ENCODE peak calls at places on chromosomes 12 and 14, in eight cellular contexts. B is left ventricle myocardium inferior, N is HFFc6, O is EH, M is iPS DF 6.9, G is OCI-LY7, S is skeletal muscle cell, J is GM23248. D is an unnamed sample.

GRCh38 chr12:124568431-124569374 is 1.3 kb upstream of the NCOR2 start:
- DNase-seq in B (peak), N (peak), O (peak), M (no peak), G (peak), S (peak), J (peak), D (peak)

GRCh38 chr12:1859643-1860042 is 39.3 kb downstream of the LRTM2 start:
- DNase-seq in B (no peak), N (peak), O (peak), M (no peak), G (no peak), S (no peak), J (peak), D (no peak)

GRCh38 chr12:105617141-105617540 is 286.6 kb downstream of the C12orf75 start:
- DNase-seq in B (no peak), N (no peak), O (peak), M (no peak), G (no peak), S (no peak), J (no peak), D (no peak)

GRCh38 chr12:25960176-25960575 is 1.7 kb downstream of the RASSF8 start:
- DNase-seq in B (peak), N (peak), O (peak), M (no peak), G (no peak), S (no peak), J (peak), D (peak)

GRCh38 chr12:58774731-58775130 is 145.6 kb downstream of the LRIG3 start:
- DNase-seq in B (no peak), N (no peak), O (no peak), M (no peak), G (no peak), S (no peak), J (no peak), D (no peak)

GRCh38 chr12:28017873-28018255 is 45.3 kb upstream of the PTHLH start:
- DNase-seq in B (no peak), N (no peak), O (no peak), M (no peak), G (no peak), S (no peak), J (no peak), D (no peak)

GRCh38 chr14:66572836-66573235 is 64.9 kb downstream of the GPHN start:
- DNase-seq in B (no peak), N (no peak), O (no peak), M (no peak), G (no peak), S (no peak), J (no peak), D (no peak)

GRCh38 chr14:53331247-53331646 is 178.1 kb upstream of the DDHD1 start:
- DNase-seq in B (no peak), N (peak), O (peak), M (no peak), G (no peak), S (peak), J (peak), D (no peak)

GRCh38 chr14:65277027-65277426 is 135.5 kb upstream of the FUT8 start:
- DNase-seq in B (no peak), N (peak), O (peak), M (no peak), G (no peak), S (no peak), J (peak), D (no peak)

GRCh38 chr14:55353686-55354467 is 57.8 kb downstream of the ATG14 start:
- DNase-seq in B (no peak), N (no peak), O (no peak), M (no peak), G (no peak), S (no peak), J (no peak), D (no peak)

GRCh38 chr14:103711516-103712431 is 3.5 kb downstream of the XRCC3 start:
- DNase-seq in B (peak), N (no peak), O (peak), M (no peak), G (no peak), S (no peak), J (peak), D (no peak)

GRCh38 chr14:75198291-75198933 is 22.0 kb upstream of the TMED10 start:
- DNase-seq in B (peak), N (no peak), O (peak), M (no peak), G (no peak), S (no peak), J (no peak), D (no peak)

GRCh38 chr12:11862794-11863193 is 207.9 kb upstream of the BCL2L14 start:
- DNase-seq in B (no peak), N (no peak), O (peak), M (no peak), G (no peak), S (no peak), J (peak), D (no peak)

GRCh38 chr14:91273885-91274273 is 29.4 kb upstream of the GPR68 start:
- DNase-seq in B (no peak), N (no peak), O (no peak), M (no peak), G (no peak), S (no peak), J (no peak), D (no peak)

GRCh38 chr12:12376636-12377448 is 20.0 kb downstream of the BORCS5 start:
- DNase-seq in B (no peak), N (peak), O (peak), M (no peak), G (peak), S (no peak), J (peak), D (peak)

GRCh38 chr12:102824218-102824835 is 92.7 kb downstream of the PAH start:
- DNase-seq in B (peak), N (no peak), O (peak), M (no peak), G (no peak), S (no peak), J (peak), D (no peak)

GRCh38 chr12:23376238-23376637 is 573.2 kb downstream of the SOX5 start:
- DNase-seq in B (no peak), N (no peak), O (no peak), M (peak), G (no peak), S (no peak), J (no peak), D (peak)

D was measured in NAMALWA.